ENCODE peak calls at places on chromosomes 7 and 10, in eight cellular contexts. Z, W, T, M, P, U, O and J are unnamed samples.

GRCh38 chr7:112550468-112551060 is 69.8 kb downstream of the LSMEM1 start:
- DNase-seq in P (peak), T (peak), O (peak), M (peak), U (peak), Z (no peak), W (peak), J (peak)

GRCh38 chr7:39621784-39622411 is 1.5 kb upstream of the RALA start:
- DNase-seq in T (no peak), O (peak), W (no peak), Z (no peak), M (no peak), U (no peak), P (peak), J (no peak)

GRCh38 chr7:136009488-136010079 is 32.4 kb upstream of the MTPN start:
- DNase-seq in Z (peak), M (peak), O (peak), P (peak), W (peak), T (no peak), U (peak), J (peak)

GRCh38 chr10:64449603-64450002 is 928.4 kb downstream of the REEP3 start:
- DNase-seq in P (no peak), O (no peak), M (no peak), W (no peak), U (no peak), Z (no peak), T (no peak), J (no peak)

GRCh38 chr7:24284699-24285506 is 913 bp downstream of the NPY start:
- DNase-seq in O (no peak), T (peak), Z (no peak), M (no peak), P (no peak), W (no peak), U (no peak), J (no peak)

GRCh38 chr7:22432203-22432718 is 67.7 kb downstream of the STEAP1B start:
- DNase-seq in O (no peak), P (no peak), Z (no peak), M (no peak), W (no peak), T (no peak), U (no peak), J (no peak)

GRCh38 chr10:114635101-114635500 is 23.0 kb downstream of the ABLIM1 start:
- DNase-seq in P (no peak), T (no peak), M (no peak), O (peak), Z (no peak), U (no peak), W (no peak), J (no peak)

GRCh38 chr7:122312789-122313188 is 8.2 kb upstream of the FEZF1 start:
- DNase-seq in T (no peak), P (no peak), O (no peak), M (no peak), Z (no peak), U (no peak), W (no peak), J (no peak)

GRCh38 chr7:44615149-44615611 is 8.8 kb downstream of the OGDH start:
- DNase-seq in T (no peak), P (no peak), O (no peak), M (peak), W (no peak), U (no peak), Z (peak), J (no peak)

GRCh38 chr10:31100662-31101061 is 69.0 kb upstream of the ZNF438 start:
- DNase-seq in P (no peak), U (no peak), W (no peak), T (peak), M (no peak), Z (no peak), O (no peak), J (no peak)

GRCh38 chr10:91381562-91381923 is 28.6 kb upstream of the HECTD2 start:
- DNase-seq in O (no peak), M (no peak), U (no peak), W (no peak), T (no peak), Z (no peak), P (no peak), J (no peak)

GRCh38 chr7:3897430-3898385 is 596.7 kb downstream of the SDK1 start:
- DNase-seq in Z (no peak), W (no peak), O (peak), U (no peak), P (peak), M (peak), T (peak), J (no peak)

GRCh38 chr7:5692112-5692844 is 89.2 kb downstream of the RNF216 start:
- DNase-seq in P (no peak), U (no peak), O (peak), M (no peak), W (no peak), Z (no peak), T (no peak), J (no peak)

GRCh38 chr10:114215033-114215432 is 24.0 kb upstream of the VWA2 start:
- DNase-seq in U (no peak), M (no peak), T (no peak), O (no peak), W (no peak), P (no peak), Z (no peak), J (no peak)